ENCODE peak calls at places on chromosomes 2 and 18, in four cellular contexts. T is CD8-positive, alpha-beta memory T cell; A is heart right ventricle; B is H1. K is an unnamed sample. For H3K4me1, the result is how much of the 10 kb centered on the place peaks cover.

GRCh38 chr2:110732422-110733413 is at the start of gene ACOXL:
- DNase-seq in T (no peak), B (peak), A (no peak), K (peak)

GRCh38 chr2:145547620-145548019 is 1027.7 kb upstream of the ZEB2 start:
- DNase-seq in A (no peak), B (no peak), T (no peak), K (no peak)

GRCh38 chr18:75752864-75753263 is 325.4 kb upstream of the SMIM21 start:
- DNase-seq in T (no peak), A (no peak), B (no peak), K (no peak)

GRCh38 chr18:42839408-42839807 is 276.1 kb downstream of the RIT2 start:
- DNase-seq in A (no peak), T (no peak), B (no peak), K (no peak)

GRCh38 chr2:118854507-118855300 is 7.3 kb upstream of the EN1 start:
- DNase-seq in B (no peak), A (no peak), T (no peak), K (no peak)

GRCh38 chr2:195559431-195559914 is 97.6 kb upstream of the SLC39A10 start:
- DNase-seq in A (no peak), B (peak), T (peak), K (no peak)

GRCh38 chr2:232537079-232537478 is 2.4 kb upstream of the CHRNG start:
- DNase-seq in T (no peak), A (no peak), B (no peak), K (peak)

GRCh38 chr2:154952346-154953010 is 254.0 kb downstream of the KCNJ3 start:
- DNase-seq in B (no peak), T (no peak), A (no peak), K (no peak)

GRCh38 chr18:7681261-7681660 is 114.1 kb downstream of the PTPRM start:
- DNase-seq in A (no peak), T (no peak), B (no peak), K (no peak)

GRCh38 chr2:102418421-102418961 is 4.5 kb upstream of the IL18RAP start:
- DNase-seq in A (no peak), B (no peak), T (peak), K (no peak)

GRCh38 chr2:119429225-119430000 is 2.2 kb upstream of the TMEM37 start:
- DNase-seq in A (no peak), T (no peak), B (no peak), K (no peak)

GRCh38 chr18:421236-422155 is 79.0 kb downstream of the COLEC12 start:
- DNase-seq in T (no peak), A (no peak), B (no peak), K (no peak)

GRCh38 chr2:241609859-241610793 is 26.8 kb downstream of the THAP4 start:
- DNase-seq in T (peak), B (peak), A (peak), K (peak)

GRCh38 chr18:77108001-77108692 is 24.4 kb downstream of the MBP start:
- DNase-seq in T (no peak), B (no peak), A (no peak), K (no peak)

GRCh38 chr2:71696381-71696780 is 243.0 kb downstream of the DYSF start:
- DNase-seq in A (no peak), B (no peak), T (no peak), K (peak)

GRCh38 chr2:104897515-104898184 is 43.7 kb downstream of the POU3F3 start:
- DNase-seq in A (no peak), T (no peak), B (no peak), K (no peak)

GRCh38 chr2:47688561-47688960 is 94.4 kb upstream of the MSH6 start:
- DNase-seq in T (no peak), B (no peak), A (no peak), K (no peak)

GRCh38 chr2:37456479-37456878 is 112.0 kb downstream of the QPCT start:
- DNase-seq in A (no peak), B (no peak), T (peak), K (no peak)

GRCh38 chr2:240819404-240820013 is 510 bp downstream of the KIF1A start:
- DNase-seq in T (no peak), B (no peak), A (no peak), K (no peak)

GRCh38 chr18:63138469-63139340 is 180.9 kb downstream of the BCL2 start:
- DNase-seq in A (no peak), T (no peak), B (peak), K (no peak)
- H3K4me1 ChIP-seq in A (half or more), T (under half), B (under half), K (under half)

DNA sequence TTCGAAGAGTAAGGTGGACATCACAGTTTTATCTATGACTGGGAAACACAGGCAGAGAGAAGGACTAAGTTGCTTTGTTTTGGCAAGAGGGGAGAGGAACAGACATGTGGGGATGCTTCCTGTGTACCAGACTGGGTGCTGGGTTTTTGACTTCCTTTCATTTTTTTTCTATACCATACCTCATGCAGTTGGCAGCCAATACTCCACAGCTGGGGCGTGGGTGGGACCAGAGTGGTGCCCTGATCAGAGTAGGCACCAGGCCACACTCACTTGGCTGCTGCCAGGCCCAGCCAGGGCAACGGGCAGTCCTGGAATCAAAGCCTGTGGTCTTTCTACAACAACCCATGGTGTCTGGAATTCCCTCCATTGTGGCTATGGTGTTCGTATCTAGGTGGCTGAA is 45.2 kb downstream of the SH3RF3 start:
- DNase-seq in T (no peak), B (no peak), A (no peak), K (no peak)
- H3K4me3 ChIP-seq in T (no peak), B (no peak), A (no peak), K (no peak)

GRCh38 chr18:9918016-9918680 is 4.3 kb downstream of the VAPA start:
- DNase-seq in B (no peak), A (no peak), T (no peak), K (no peak)
- H3K4me1 ChIP-seq in B (under half), A (half or more), T (half or more), K (half or more)

GRCh38 chr18:58046087-58046793 is 2.2 kb downstream of the NEDD4L start:
- DNase-seq in T (no peak), B (no peak), A (no peak), K (no peak)
- H3K4me3 ChIP-seq in T (peak), B (peak), A (no peak), K (peak)

GRCh38 chr2:8574196-8575010 is 107.5 kb upstream of the ID2 start:
- DNase-seq in T (no peak), A (no peak), B (no peak), K (no peak)

GRCh38 chr2:8575011-8575750 is 106.7 kb upstream of the ID2 start:
- DNase-seq in B (no peak), T (peak), A (no peak), K (no peak)

GRCh38 chr2:8573234-8573941 is 108.5 kb upstream of the ID2 start:
- DNase-seq in A (no peak), B (no peak), T (no peak), K (no peak)

GRCh38 chr2:8572712-8573233 is 109.1 kb upstream of the ID2 start:
- DNase-seq in B (no peak), A (no peak), T (no peak), K (no peak)

DNA sequence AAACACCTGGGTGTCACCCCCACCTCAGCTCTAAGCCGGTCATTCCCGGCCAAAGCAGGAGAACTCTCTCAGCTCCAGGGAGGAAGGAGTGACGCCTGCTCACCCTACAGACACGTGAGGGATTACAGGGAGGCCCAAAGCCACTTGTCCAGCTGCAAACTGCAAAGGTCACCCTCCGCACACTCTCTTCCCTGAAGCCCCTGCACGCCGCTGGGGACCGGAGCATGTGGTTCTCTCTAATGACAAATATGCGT is 108.0 kb upstream of the ID2 start:
- DNase-seq in T (no peak), A (no peak), B (no peak), K (no peak)
- H3K4me1 ChIP-seq in T (under half), A (under half), B (under half), K (under half)

GRCh38 chr18:59915606-59916005 is 15.8 kb downstream of the PMAIP1 start:
- DNase-seq in A (no peak), T (no peak), B (no peak), K (no peak)

GRCh38 chr18:59917422-59917821 is 17.6 kb downstream of the PMAIP1 start:
- DNase-seq in T (no peak), A (no peak), B (no peak), K (no peak)

GRCh38 chr18:59916746-59917145 is 16.9 kb downstream of the PMAIP1 start:
- DNase-seq in A (no peak), B (no peak), T (no peak), K (no peak)

GRCh38 chr18:59919026-59919425 is 19.2 kb downstream of the PMAIP1 start:
- DNase-seq in A (no peak), T (no peak), B (no peak), K (no peak)

DNA sequence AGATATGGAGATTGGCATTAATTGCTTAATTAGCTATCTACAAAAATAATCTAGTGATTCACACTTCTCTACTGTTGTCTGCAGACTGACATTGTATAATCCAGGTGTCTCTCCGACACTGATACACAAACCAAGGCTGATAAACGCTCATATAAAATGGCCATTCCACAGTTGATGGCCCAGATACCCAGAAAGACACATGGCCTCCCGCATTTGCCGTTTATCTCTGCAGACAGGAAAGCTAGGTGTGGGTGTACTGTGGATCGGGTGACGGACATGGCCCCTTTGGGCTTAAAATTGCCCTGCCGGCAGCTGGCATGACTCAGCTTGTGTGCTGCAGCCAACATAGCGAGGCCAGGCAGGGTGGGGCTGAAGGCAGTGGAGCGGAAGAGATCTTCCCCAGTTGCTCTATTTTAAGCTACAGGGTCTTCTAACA is 18.5 kb downstream of the PMAIP1 start:
- DNase-seq in A (peak), T (no peak), B (no peak), K (peak)
- H3K4me3 ChIP-seq in A (no peak), T (no peak), B (no peak), K (no peak)

DNA sequence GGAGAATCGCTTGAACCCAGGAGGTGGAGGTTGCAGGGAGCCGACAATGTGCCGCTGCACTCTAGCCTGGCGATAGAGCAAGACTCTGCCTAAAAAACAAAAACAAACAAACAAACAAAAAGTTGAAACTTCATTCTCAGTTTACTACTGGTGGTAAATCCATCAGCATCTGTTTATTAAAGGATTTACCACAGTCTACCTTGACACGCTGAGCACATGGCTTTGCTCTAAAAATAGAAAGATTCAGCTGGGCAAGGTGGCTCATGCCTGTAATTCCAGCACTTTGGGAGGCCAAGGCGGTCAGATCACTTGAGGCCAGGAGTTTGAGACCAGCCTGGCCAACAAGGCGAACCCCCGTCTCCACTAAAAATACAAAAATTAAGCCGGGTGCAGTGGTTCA is 201.3 kb downstream of the TGIF1 start:
- DNase-seq in A (no peak), B (no peak), T (no peak), K (no peak)
- H3K4me1 ChIP-seq in A (under half), B (under half), T (under half), K (under half)

GRCh38 chr2:30608643-30609042 is 161.6 kb downstream of the LCLAT1 start:
- DNase-seq in T (no peak), B (no peak), A (no peak), K (no peak)

GRCh38 chr2:30615926-30616325 is 168.9 kb downstream of the LCLAT1 start:
- DNase-seq in A (no peak), T (no peak), B (no peak), K (no peak)

GRCh38 chr2:30611572-30611971 is 164.5 kb downstream of the LCLAT1 start:
- DNase-seq in A (no peak), B (no peak), T (no peak), K (no peak)

GRCh38 chr2:30612371-30612770 is 165.3 kb downstream of the LCLAT1 start:
- DNase-seq in A (no peak), T (no peak), B (no peak), K (no peak)

DNA sequence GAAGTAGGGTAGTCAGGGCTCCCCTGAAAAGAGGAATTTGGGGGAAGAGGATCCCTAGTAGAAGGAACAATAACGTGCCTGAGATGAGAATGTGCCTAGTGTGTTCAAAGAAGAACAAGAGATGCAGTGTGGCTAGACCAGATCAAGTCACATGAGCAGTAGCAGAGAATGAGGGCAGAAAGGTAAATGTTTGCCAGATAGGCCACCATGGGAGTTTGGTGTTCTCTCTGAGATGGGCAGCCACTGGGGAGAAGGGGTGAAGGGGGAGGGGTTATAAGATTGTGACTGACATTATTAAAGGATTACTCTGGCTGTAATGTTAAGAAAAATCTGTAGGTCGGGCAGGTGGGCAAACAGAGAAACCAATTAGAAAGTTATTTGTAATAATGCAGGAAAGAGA is 166.0 kb downstream of the LCLAT1 start:
- DNase-seq in T (no peak), B (no peak), A (no peak), K (no peak)
- H3K4me3 ChIP-seq in T (no peak), B (no peak), A (no peak), K (no peak)

GRCh38 chr2:172330060-172330671 is 97.2 kb upstream of the ITGA6 start:
- DNase-seq in B (no peak), T (no peak), A (no peak), K (no peak)

GRCh38 chr2:172333626-172334330 is 93.6 kb upstream of the ITGA6 start:
- DNase-seq in T (no peak), A (no peak), B (no peak), K (no peak)

GRCh38 chr2:172335731-172336130 is 91.7 kb upstream of the ITGA6 start:
- DNase-seq in B (no peak), T (no peak), A (no peak), K (no peak)

GRCh38 chr2:172334988-172335387 is 92.4 kb upstream of the ITGA6 start:
- DNase-seq in A (no peak), B (no peak), T (no peak), K (no peak)

DNA sequence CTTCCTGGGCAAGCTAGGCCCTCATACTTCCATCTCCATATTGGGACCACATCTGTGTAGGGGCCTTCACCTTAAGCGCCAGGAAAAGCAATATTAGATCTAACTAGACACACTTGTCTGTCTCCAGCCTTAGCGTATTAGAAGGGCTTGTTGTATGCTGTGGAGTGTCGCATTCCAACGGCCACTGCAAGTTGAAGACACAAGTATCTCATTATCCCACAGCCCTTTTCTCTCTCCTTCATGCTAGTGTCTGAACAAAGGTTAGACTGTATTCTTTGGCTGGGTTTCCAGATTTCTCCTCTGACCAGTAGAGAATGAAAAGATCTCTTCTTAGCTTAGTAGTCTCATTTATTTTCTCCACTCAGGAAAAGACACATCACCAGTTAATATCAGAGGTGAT is 94.2 kb upstream of the ITGA6 start:
- DNase-seq in B (no peak), A (no peak), T (no peak), K (no peak)
- H3K4me1 ChIP-seq in B (under half), A (under half), T (under half), K (under half)

GRCh38 chr2:144509548-144510205 is 10.2 kb downstream of the ZEB2 start:
- DNase-seq in T (no peak), B (no peak), A (no peak), K (no peak)
- H3K4me3 ChIP-seq in T (no peak), B (peak), A (no peak), K (peak)